ENCODE peak calls at places on chromosomes 3 and 15, in five cellular contexts. K, Z, Q, D and P are unnamed samples.

GRCh38 chr3:12687948-12688347 is 24.0 kb upstream of the RAF1 start:
- DNase-seq in K (no peak), Z (no peak), Q (no peak), D (no peak), P (no peak)

GRCh38 chr15:34331809-34332208 is 5.8 kb downstream of the SLC12A6 start:
- DNase-seq in K (no peak), Z (no peak), Q (peak), D (no peak), P (no peak)

GRCh38 chr15:72238586-72238985 is 7.6 kb upstream of the PKM start:
- DNase-seq in K (no peak), Z (no peak), Q (no peak), D (no peak), P (no peak)

GRCh38 chr3:87260270-87260669 is 16.1 kb downstream of the POU1F1 start:
- DNase-seq in K (peak), Z (peak), Q (peak), D (no peak), P (no peak)

GRCh38 chr15:45539680-45540079 is 17.1 kb upstream of the SLC30A4 start:
- DNase-seq in K (no peak), Z (no peak), Q (no peak), D (no peak), P (no peak)

GRCh38 chr15:40409366-40409765 is 3.8 kb downstream of the IVD start:
- DNase-seq in K (no peak), Z (no peak), Q (peak), D (no peak), P (no peak)

GRCh38 chr3:52317601-52318000 is 1.5 kb downstream of the DNAH1 start:
- DNase-seq in K (no peak), Z (peak), Q (peak), D (no peak), P (peak)

GRCh38 chr3:114687157-114687556 is 393.3 kb downstream of the TIGIT start:
- DNase-seq in K (no peak), Z (no peak), Q (no peak), D (no peak), P (no peak)

GRCh38 chr3:126355251-126355650 is 2.0 kb downstream of the KLF15 start:
- DNase-seq in K (no peak), Z (no peak), Q (no peak), D (no peak), P (no peak)

GRCh38 chr3:85783331-85783730 is 824.5 kb downstream of the CADM2 start:
- DNase-seq in K (no peak), Z (no peak), Q (no peak), D (no peak), P (no peak)

GRCh38 chr3:64555351-64555750 is 132.4 kb downstream of the ADAMTS9 start:
- DNase-seq in K (no peak), Z (no peak), Q (no peak), D (no peak), P (no peak)

GRCh38 chr15:38768970-38769369 is 204.4 kb upstream of the RASGRP1 start:
- DNase-seq in K (no peak), Z (peak), Q (no peak), D (no peak), P (no peak)